ENCODE peak calls at places on chromosomes 13 and 19, in four cellular contexts. B is COR-L47, L is cardiac muscle cell, O is natural killer cell. T is an unnamed sample.
A peak's percentile ranks its signal among the peaks of the same experiment; 100 is the strongest.

GRCh38 chr13:103097366-103097928 is 31.2 kb upstream of the SLC10A2 start:
- DNase-seq in B (no peak), L (no peak), O (no peak), T (peak; percentile 32)

GRCh38 chr13:110443633-110444225 is 117.8 kb downstream of the RAB20 start:
- DNase-seq in B (no peak), L (no peak), O (no peak), T (no peak)

GRCh38 chr13:110312669-110313031 is 5.6 kb downstream of the COL4A2 start:
- DNase-seq in B (no peak), L (peak; percentile 76), O (no peak), T (no peak)

GRCh38 chr19:18157465-18158063 is 4.6 kb downstream of the PIK3R2 start:
- DNase-seq in B (peak; percentile 94), L (no peak), O (no peak), T (peak; percentile 87)

GRCh38 chr13:39407138-39407537 is 195.9 kb downstream of the LHFPL6 start:
- DNase-seq in B (no peak), L (no peak), O (no peak), T (no peak)

GRCh38 chr13:90867336-90867683 is 480.2 kb upstream of the MIR17HG start:
- DNase-seq in B (peak; percentile 74), L (peak; percentile 89), O (no peak), T (peak; percentile 7)

GRCh38 chr19:12641456-12641855 is 25.1 kb downstream of the MAN2B1 start:
- DNase-seq in B (no peak), L (no peak), O (no peak), T (no peak)

GRCh38 chr13:113059891-113060290 is 45.7 kb upstream of the F7 start:
- DNase-seq in B (no peak), L (no peak), O (no peak), T (no peak)

GRCh38 chr19:36182612-36183454 is 30.6 kb upstream of the COX7A1 start:
- DNase-seq in B (no peak), L (peak; percentile 33), O (no peak), T (no peak)

GRCh38 chr13:20326809-20327208 is 94.7 kb upstream of the GJB6 start:
- DNase-seq in B (no peak), L (no peak), O (no peak), T (no peak)

GRCh38 chr13:22926176-22927007 is 254.4 kb upstream of the SGCG start:
- DNase-seq in B (no peak), L (peak; percentile 84), O (no peak), T (no peak)

GRCh38 chr19:752652-753517 is 2.0 kb downstream of the MISP start:
- DNase-seq in B (peak; percentile 46), L (peak; percentile 73), O (no peak), T (no peak)

GRCh38 chr19:30653646-30654386 is 281.6 kb downstream of the ZNF536 start:
- DNase-seq in B (no peak), L (no peak), O (no peak), T (no peak)

GRCh38 chr19:40690699-40691420 is 409 bp upstream of the NUMBL start:
- DNase-seq in B (peak; percentile 91), L (peak; percentile 96), O (peak; percentile 74), T (peak; percentile 85)

GRCh38 chr19:9913237-9914000 is 22.9 kb downstream of the OLFM2 start:
- DNase-seq in B (no peak), L (no peak), O (peak; percentile 21), T (no peak)

GRCh38 chr13:62387642-62388041 is 972.0 kb upstream of the PCDH20 start:
- DNase-seq in B (peak; percentile 29), L (peak; percentile 2), O (no peak), T (no peak)

GRCh38 chr19:48628486-48629296 is 8.5 kb downstream of the DBP start:
- DNase-seq in B (no peak), L (no peak), O (no peak), T (no peak)

GRCh38 chr13:99335603-99336002 is 28.4 kb upstream of the GPR183 start:
- DNase-seq in B (no peak), L (no peak), O (no peak), T (no peak)

GRCh38 chr13:101623469-101624209 is 171.2 kb downstream of the ITGBL1 start:
- DNase-seq in B (no peak), L (no peak), O (no peak), T (no peak)

GRCh38 chr13:105502193-105502592 is 1033.3 kb downstream of the EFNB2 start:
- DNase-seq in B (no peak), L (no peak), O (no peak), T (no peak)

GRCh38 chr13:33624253-33624652 is 193.7 kb upstream of the RFC3 start:
- DNase-seq in B (no peak), L (no peak), O (no peak), T (no peak)

GRCh38 chr19:604355-604754 is 14.7 kb downstream of the HCN2 start:
- DNase-seq in B (no peak), L (no peak), O (no peak), T (no peak)

GRCh38 chr19:28968721-28969120 is 244.2 kb downstream of the UQCRFS1 start:
- DNase-seq in B (no peak), L (no peak), O (no peak), T (no peak)

GRCh38 chr13:77514336-77514726 is 21.2 kb upstream of the SCEL start:
- DNase-seq in B (no peak), L (no peak), O (no peak), T (no peak)

GRCh38 chr19:42199440-42200115 is 17.9 kb downstream of the DEDD2 start:
- DNase-seq in B (no peak), L (no peak), O (peak; percentile 37), T (no peak)

GRCh38 chr19:8576273-8576993 is 809 bp downstream of the MYO1F start:
- DNase-seq in B (no peak), L (no peak), O (no peak), T (no peak)

GRCh38 chr13:97134364-97135095 is 87.6 kb upstream of the MBNL2 start:
- DNase-seq in B (no peak), L (no peak), O (no peak), T (no peak)

GRCh38 chr13:99653526-99653925 is 152.3 kb downstream of the TM9SF2 start:
- DNase-seq in B (no peak), L (no peak), O (no peak), T (no peak)

GRCh38 chr19:32971012-32971595 is 654 bp downstream of the CEP89 start:
- DNase-seq in B (no peak), L (no peak), O (no peak), T (no peak)

GRCh38 chr19:29644179-29644578 is 21.1 kb upstream of the PLEKHF1 start:
- DNase-seq in B (no peak), L (no peak), O (no peak), T (no peak)

T was measured in substantia nigra.